ENCODE peak calls at places on chromosomes 7 and 10, in four cellular contexts. B, Q, C and U are unnamed samples. For H3K4me1, the result is how much of the 10 kb centered on the place peaks cover.

GRCh38 chr10:122863796-122864592 is 15.4 kb downstream of the FAM24B start:
- DNase-seq in B (no peak), Q (no peak), C (no peak), U (no peak)

GRCh38 chr10:25465582-25466372 is 291.0 kb downstream of the GPR158 start:
- DNase-seq in B (no peak), Q (no peak), C (no peak), U (no peak)

GRCh38 chr10:97726636-97727178 is 10.2 kb upstream of the ZFYVE27 start:
- DNase-seq in B (peak), Q (peak), C (no peak), U (no peak)

GRCh38 chr10:117133273-117134083 is 4.6 kb downstream of the VAX1 start:
- DNase-seq in B (no peak), Q (no peak), C (no peak), U (no peak)

GRCh38 chr7:127791790-127792189 is 139.8 kb downstream of the SND1 start:
- DNase-seq in B (peak), Q (no peak), C (no peak), U (no peak)

GRCh38 chr7:141094336-141095070 is 20.6 kb downstream of the TMEM178B start:
- DNase-seq in B (no peak), Q (no peak), C (no peak), U (no peak)

GRCh38 chr10:88989824-88990527 is 622 bp upstream of the FAS start:
- DNase-seq in B (peak), Q (no peak), C (no peak), U (no peak)

GRCh38 chr7:155676052-155676451 is 31.6 kb downstream of the RBM33 start:
- DNase-seq in B (no peak), Q (no peak), C (no peak), U (no peak)

GRCh38 chr7:66928388-66928787 is 7.4 kb downstream of the TMEM248 start:
- DNase-seq in B (no peak), Q (no peak), C (no peak), U (no peak)

GRCh38 chr10:72085864-72086465 is 2.4 kb downstream of the SPOCK2 start:
- DNase-seq in B (no peak), Q (no peak), C (no peak), U (no peak)

GRCh38 chr10:36446873-36447272 is 678.5 kb upstream of the ANKRD30A start:
- DNase-seq in B (no peak), Q (no peak), C (no peak), U (no peak)

GRCh38 chr7:20514364-20514763 is 101.1 kb upstream of the ABCB5 start:
- DNase-seq in B (peak), Q (no peak), C (no peak), U (no peak)

GRCh38 chr10:58436071-58436470 is 50.9 kb downstream of the TFAM start:
- DNase-seq in B (peak), Q (peak), C (no peak), U (no peak)

GRCh38 chr10:97539523-97540200 is 32.9 kb upstream of the ANKRD2 start:
- DNase-seq in B (peak), Q (no peak), C (no peak), U (no peak)

GRCh38 chr7:111265394-111265793 is 174.5 kb downstream of the LRRN3 start:
- DNase-seq in B (no peak), Q (no peak), C (no peak), U (no peak)

GRCh38 chr7:108086546-108086945 is 43.6 kb downstream of the LAMB4 start:
- DNase-seq in B (no peak), Q (no peak), C (no peak), U (no peak)

GRCh38 chr10:59512951-59513350 is 150.6 kb upstream of the FAM13C start:
- DNase-seq in B (no peak), Q (no peak), C (no peak), U (no peak)

GRCh38 chr7:4831723-4832495 is 29.9 kb downstream of the PAPOLB start:
- DNase-seq in B (no peak), Q (no peak), C (no peak), U (no peak)

GRCh38 chr10:93879273-93879672 is 14.5 kb upstream of the SLC35G1 start:
- DNase-seq in B (no peak), Q (no peak), C (no peak), U (no peak)

GRCh38 chr10:117970962-117971361 is 75.8 kb downstream of the RAB11FIP2 start:
- DNase-seq in B (no peak), Q (no peak), C (no peak), U (no peak)

GRCh38 chr7:116955801-116956514 is 2.7 kb downstream of the ST7 start:
- DNase-seq in B (peak), Q (no peak), C (no peak), U (no peak)

DNA sequence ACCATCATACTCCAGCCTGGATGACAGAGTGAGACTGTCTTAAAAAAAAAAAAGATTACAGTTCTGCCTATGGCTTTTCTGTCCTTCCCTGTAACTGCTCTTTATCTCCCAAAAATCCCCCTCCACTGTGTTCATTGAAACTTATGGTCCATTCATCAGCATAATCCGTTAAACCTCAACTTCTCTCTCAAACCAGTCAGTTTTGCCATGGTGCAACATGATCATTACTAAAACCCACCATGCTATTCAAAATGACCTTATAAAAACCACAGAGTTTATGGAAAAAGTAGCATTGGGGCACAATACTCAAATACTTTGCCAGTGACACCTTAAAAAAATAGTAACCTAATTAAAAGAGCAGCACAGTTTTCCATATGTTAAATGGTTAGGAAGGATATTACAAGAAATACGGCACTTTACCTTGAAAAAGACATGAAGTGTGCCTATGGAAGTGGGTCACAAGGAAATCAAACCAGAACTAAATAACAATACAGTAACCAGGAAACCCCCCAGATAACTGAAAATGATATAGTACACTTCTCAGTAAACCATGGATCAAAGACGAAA is 74.0 kb upstream of the ST8SIA6 start:
- DNase-seq in B (peak), Q (no peak), C (no peak), U (no peak)
- H3K4me1 ChIP-seq in B (under half), Q (under half), C (under half), U (under half)

GRCh38 chr7:36788814-36789470 is 64.6 kb upstream of the AOAH start:
- DNase-seq in B (no peak), Q (no peak), C (no peak), U (no peak)

GRCh38 chr7:36781011-36781738 is 56.9 kb upstream of the AOAH start:
- DNase-seq in B (no peak), Q (no peak), C (no peak), U (no peak)

GRCh38 chr7:36790280-36790679 is 66.0 kb upstream of the AOAH start:
- DNase-seq in B (no peak), Q (no peak), C (no peak), U (no peak)

GRCh38 chr7:36787933-36788378 is 63.7 kb upstream of the AOAH start:
- DNase-seq in B (no peak), Q (no peak), C (no peak), U (no peak)

DNA sequence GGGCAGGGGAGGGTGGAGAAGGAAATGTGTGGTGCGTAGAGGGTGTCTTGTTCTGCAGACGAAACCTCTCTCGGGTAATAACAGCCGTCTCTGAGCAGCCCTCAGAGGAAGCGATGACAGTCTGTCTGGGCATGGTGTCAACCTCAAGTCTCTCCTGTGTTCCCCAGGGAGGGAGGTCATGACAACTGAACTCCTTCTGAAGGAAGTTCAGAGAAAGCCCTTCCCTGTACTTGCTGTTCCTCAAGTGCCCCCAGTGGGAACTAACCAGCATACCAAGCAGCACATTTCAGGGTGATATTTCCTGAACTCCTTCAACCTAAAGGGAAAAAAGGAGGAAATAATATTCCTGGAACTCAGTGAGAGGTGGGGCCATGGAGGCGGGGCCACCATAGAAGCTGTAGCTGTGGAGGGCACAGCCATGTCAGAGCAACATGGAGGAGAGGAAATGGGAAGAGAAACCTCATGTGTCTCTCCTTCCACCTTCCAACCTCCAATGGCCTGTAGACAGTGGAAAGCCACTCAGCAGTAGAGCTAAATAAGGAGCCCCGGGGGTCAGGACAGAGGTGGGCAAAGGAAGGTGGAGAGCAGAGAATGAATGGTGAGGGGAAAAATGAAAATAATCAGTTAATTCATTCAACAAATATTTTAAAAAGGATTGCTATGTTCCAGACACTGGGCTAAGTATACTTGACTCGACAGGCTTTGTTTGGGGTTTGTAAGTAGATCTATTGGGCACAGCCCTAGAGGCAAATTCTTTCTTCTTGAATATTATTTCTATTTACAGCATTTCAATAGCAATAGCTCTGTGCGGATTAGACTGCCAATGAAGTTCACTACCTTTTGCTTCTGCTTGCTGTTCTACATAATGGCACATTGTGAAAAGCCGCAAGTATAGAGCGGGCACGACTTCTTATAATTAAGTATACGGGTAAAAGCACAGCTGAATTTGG is 61.0 kb upstream of the AOAH start:
- DNase-seq in B (no peak), Q (peak), C (peak), U (no peak)
- H3K4me1 ChIP-seq in B (under half), Q (under half), C (half or more), U (under half)

GRCh38 chr10:125010362-125010761 is 68.4 kb downstream of the ZRANB1 start:
- DNase-seq in B (no peak), Q (no peak), C (no peak), U (no peak)

GRCh38 chr10:125007436-125007835 is 65.5 kb downstream of the ZRANB1 start:
- DNase-seq in B (no peak), Q (no peak), C (no peak), U (no peak)

GRCh38 chr10:125006921-125007391 is 65.0 kb downstream of the ZRANB1 start:
- DNase-seq in B (no peak), Q (no peak), C (no peak), U (no peak)

GRCh38 chr10:125009580-125010235 is 67.8 kb downstream of the ZRANB1 start:
- DNase-seq in B (no peak), Q (no peak), C (no peak), U (no peak)

GRCh38 chr10:125008689-125009579 is 67.0 kb downstream of the ZRANB1 start:
- DNase-seq in B (no peak), Q (peak), C (no peak), U (no peak)
- H3K4me1 ChIP-seq in B (under half), Q (under half), C (under half), U (under half)

DNA sequence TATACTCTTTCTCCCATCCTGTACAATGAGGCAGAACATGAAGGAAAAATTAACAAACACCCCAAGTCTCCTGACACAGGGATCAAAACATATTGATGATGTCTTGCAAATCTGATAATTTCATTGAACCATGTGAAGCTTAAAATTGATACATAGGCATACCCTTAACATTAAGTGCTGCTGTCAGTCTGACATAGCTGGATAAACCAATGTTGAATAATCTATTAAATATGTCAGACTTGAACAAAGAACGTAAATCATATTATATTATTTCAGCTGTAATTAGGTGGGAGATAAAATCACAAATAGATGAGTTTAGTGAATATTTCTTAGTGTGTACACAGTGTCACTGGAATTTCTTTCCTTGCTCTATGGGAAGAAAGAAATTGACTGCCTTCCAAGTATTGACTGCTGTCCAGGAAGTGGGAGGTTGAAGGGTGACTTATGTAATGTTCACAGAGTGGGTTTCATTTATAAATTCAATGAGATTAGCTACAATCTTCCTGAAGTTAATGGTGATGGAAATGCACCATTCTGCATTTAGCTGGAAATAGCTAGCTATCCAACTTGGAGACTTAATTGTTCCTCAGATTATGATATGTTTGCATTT is 170.8 kb downstream of the AUTS2 start:
- DNase-seq in B (peak), Q (no peak), C (no peak), U (no peak)
- H3K4me1 ChIP-seq in B (under half), Q (under half), C (under half), U (under half)

GRCh38 chr10:29256531-29256930 is 32.3 kb upstream of the LYZL1 start:
- DNase-seq in B (no peak), Q (no peak), C (no peak), U (no peak)

GRCh38 chr10:29254123-29255046 is 34.5 kb upstream of the LYZL1 start:
- DNase-seq in B (peak), Q (no peak), C (no peak), U (peak)

GRCh38 chr10:29257106-29257783 is 31.6 kb upstream of the LYZL1 start:
- DNase-seq in B (peak), Q (no peak), C (no peak), U (no peak)

GRCh38 chr10:29255117-29255516 is 33.8 kb upstream of the LYZL1 start:
- DNase-seq in B (no peak), Q (no peak), C (no peak), U (no peak)

GRCh38 chr10:29256019-29256418 is 32.9 kb upstream of the LYZL1 start:
- DNase-seq in B (no peak), Q (no peak), C (no peak), U (no peak)
- H3K4me1 ChIP-seq in B (under half), Q (under half), C (under half), U (under half)

GRCh38 chr7:102193806-102194205 is 92.9 kb upstream of the SH2B2 start:
- DNase-seq in B (peak), Q (no peak), C (no peak), U (no peak)
- H3K4me1 ChIP-seq in B (under half), Q (under half), C (under half), U (under half)

DNA sequence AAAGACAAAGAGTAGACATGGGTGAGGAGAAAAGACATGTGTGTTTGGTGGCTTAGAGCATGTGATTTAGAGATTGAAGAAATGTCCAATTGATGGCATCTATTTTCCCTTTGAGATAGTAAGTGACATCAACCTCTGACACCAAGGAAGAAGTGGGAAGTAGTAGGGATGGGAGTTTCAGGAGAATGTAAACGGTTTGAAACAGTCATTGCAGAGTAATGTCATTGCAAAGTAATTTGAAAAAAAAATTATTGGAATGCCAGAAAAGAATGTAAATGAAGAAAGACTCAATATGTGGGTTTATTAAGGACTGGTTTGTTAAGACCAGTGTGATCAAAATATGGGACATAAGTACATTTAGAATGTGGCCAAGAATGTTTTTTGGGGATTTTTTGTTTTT is 26.6 kb downstream of the GNG11 start:
- DNase-seq in B (peak), Q (no peak), C (no peak), U (no peak)
- H3K4me1 ChIP-seq in B (under half), Q (under half), C (under half), U (under half)

GRCh38 chr10:30039988-30040387 is 19.4 kb downstream of the JCAD start:
- DNase-seq in B (no peak), Q (no peak), C (no peak), U (no peak)
- H3K4me1 ChIP-seq in B (under half), Q (under half), C (under half), U (under half)